ENCODE peak calls at places on chromosomes 16 and 17, in seven cellular contexts. One of them, this sample, is unnamed.
A peak's percentile ranks its signal among the peaks of the same experiment; 100 is the strongest.

GRCh38 chr16:12178251-12178990 is 201.9 kb downstream of the SNX29 start:
- DNase-seq in stimulated activated CD8-positive, alpha-beta memory T cell treated with anti-CD3 and anti-CD28 coated beads, Interleukin-4, amount 100 ng/mL, for 24 hours: no peak
- DNase-seq in MM.1S: no peak
- DNase-seq in GOT3: no peak
- DNase-seq in left cardiac atrium: peak; percentile 60
- DNase-seq in GM10248: no peak
- DNase-seq in activated CD4-positive, CD25-positive, alpha-beta regulatory T cell treated with anti-CD3 and anti-CD28 coated beads, Interleukin-2, amount 50 U/mL, for 16 hours: no peak
- DNase-seq in this sample: no peak

GRCh38 chr17:40450175-40450574 is 6.9 kb downstream of the IGFBP4 start:
- DNase-seq in stimulated activated CD8-positive, alpha-beta memory T cell treated with anti-CD3 and anti-CD28 coated beads, Interleukin-4, amount 100 ng/mL, for 24 hours: no peak
- DNase-seq in MM.1S: peak; percentile 56
- DNase-seq in GOT3: no peak
- DNase-seq in left cardiac atrium: no peak
- DNase-seq in GM10248: peak; percentile 52
- DNase-seq in activated CD4-positive, CD25-positive, alpha-beta regulatory T cell treated with anti-CD3 and anti-CD28 coated beads, Interleukin-2, amount 50 U/mL, for 16 hours: no peak
- DNase-seq in this sample: no peak

GRCh38 chr16:53052519-53053501 is at the start of gene CHD9NB:
- DNase-seq in stimulated activated CD8-positive, alpha-beta memory T cell treated with anti-CD3 and anti-CD28 coated beads, Interleukin-4, amount 100 ng/mL, for 24 hours: no peak
- DNase-seq in MM.1S: peak; percentile 44
- DNase-seq in GOT3: peak; percentile 26
- DNase-seq in left cardiac atrium: no peak
- DNase-seq in GM10248: no peak
- DNase-seq in activated CD4-positive, CD25-positive, alpha-beta regulatory T cell treated with anti-CD3 and anti-CD28 coated beads, Interleukin-2, amount 50 U/mL, for 16 hours: no peak
- DNase-seq in this sample: peak; percentile 11

GRCh38 chr17:76906463-76906862 is 38.3 kb downstream of the MGAT5B start:
- DNase-seq in stimulated activated CD8-positive, alpha-beta memory T cell treated with anti-CD3 and anti-CD28 coated beads, Interleukin-4, amount 100 ng/mL, for 24 hours: no peak
- DNase-seq in MM.1S: no peak
- DNase-seq in GOT3: no peak
- DNase-seq in left cardiac atrium: no peak
- DNase-seq in GM10248: no peak
- DNase-seq in activated CD4-positive, CD25-positive, alpha-beta regulatory T cell treated with anti-CD3 and anti-CD28 coated beads, Interleukin-2, amount 50 U/mL, for 16 hours: no peak
- DNase-seq in this sample: no peak

GRCh38 chr17:73017653-73018052 is 74.8 kb downstream of the SLC39A11 start:
- DNase-seq in stimulated activated CD8-positive, alpha-beta memory T cell treated with anti-CD3 and anti-CD28 coated beads, Interleukin-4, amount 100 ng/mL, for 24 hours: no peak
- DNase-seq in MM.1S: no peak
- DNase-seq in GOT3: no peak
- DNase-seq in left cardiac atrium: no peak
- DNase-seq in GM10248: no peak
- DNase-seq in activated CD4-positive, CD25-positive, alpha-beta regulatory T cell treated with anti-CD3 and anti-CD28 coated beads, Interleukin-2, amount 50 U/mL, for 16 hours: no peak
- DNase-seq in this sample: no peak

GRCh38 chr17:78416791-78417530 is 38.5 kb downstream of the PGS1 start:
- DNase-seq in stimulated activated CD8-positive, alpha-beta memory T cell treated with anti-CD3 and anti-CD28 coated beads, Interleukin-4, amount 100 ng/mL, for 24 hours: no peak
- DNase-seq in MM.1S: no peak
- DNase-seq in GOT3: no peak
- DNase-seq in left cardiac atrium: no peak
- DNase-seq in GM10248: no peak
- DNase-seq in activated CD4-positive, CD25-positive, alpha-beta regulatory T cell treated with anti-CD3 and anti-CD28 coated beads, Interleukin-2, amount 50 U/mL, for 16 hours: no peak
- DNase-seq in this sample: no peak

GRCh38 chr16:2214721-2214970 is at the start of gene PGP:
- DNase-seq in stimulated activated CD8-positive, alpha-beta memory T cell treated with anti-CD3 and anti-CD28 coated beads, Interleukin-4, amount 100 ng/mL, for 24 hours: no peak
- DNase-seq in MM.1S: no peak
- DNase-seq in GOT3: no peak
- DNase-seq in left cardiac atrium: no peak
- DNase-seq in GM10248: no peak
- DNase-seq in activated CD4-positive, CD25-positive, alpha-beta regulatory T cell treated with anti-CD3 and anti-CD28 coated beads, Interleukin-2, amount 50 U/mL, for 16 hours: no peak
- DNase-seq in this sample: no peak

GRCh38 chr16:11200523-11201063 is 55.4 kb downstream of the SOCS1 start:
- DNase-seq in stimulated activated CD8-positive, alpha-beta memory T cell treated with anti-CD3 and anti-CD28 coated beads, Interleukin-4, amount 100 ng/mL, for 24 hours: no peak
- DNase-seq in MM.1S: no peak
- DNase-seq in GOT3: no peak
- DNase-seq in left cardiac atrium: no peak
- DNase-seq in GM10248: no peak
- DNase-seq in activated CD4-positive, CD25-positive, alpha-beta regulatory T cell treated with anti-CD3 and anti-CD28 coated beads, Interleukin-2, amount 50 U/mL, for 16 hours: no peak
- DNase-seq in this sample: no peak

GRCh38 chr17:73616120-73616872 is 27.9 kb downstream of the SDK2 start:
- DNase-seq in stimulated activated CD8-positive, alpha-beta memory T cell treated with anti-CD3 and anti-CD28 coated beads, Interleukin-4, amount 100 ng/mL, for 24 hours: no peak
- DNase-seq in MM.1S: no peak
- DNase-seq in GOT3: no peak
- DNase-seq in left cardiac atrium: no peak
- DNase-seq in GM10248: no peak
- DNase-seq in activated CD4-positive, CD25-positive, alpha-beta regulatory T cell treated with anti-CD3 and anti-CD28 coated beads, Interleukin-2, amount 50 U/mL, for 16 hours: no peak
- DNase-seq in this sample: no peak

GRCh38 chr16:57589374-57589773 is 39.1 kb upstream of the ADGRG1 start:
- DNase-seq in stimulated activated CD8-positive, alpha-beta memory T cell treated with anti-CD3 and anti-CD28 coated beads, Interleukin-4, amount 100 ng/mL, for 24 hours: no peak
- DNase-seq in MM.1S: no peak
- DNase-seq in GOT3: no peak
- DNase-seq in left cardiac atrium: no peak
- DNase-seq in GM10248: no peak
- DNase-seq in activated CD4-positive, CD25-positive, alpha-beta regulatory T cell treated with anti-CD3 and anti-CD28 coated beads, Interleukin-2, amount 50 U/mL, for 16 hours: no peak
- DNase-seq in this sample: no peak

GRCh38 chr17:34711646-34712045 is 132.3 kb downstream of the TMEM132E start:
- DNase-seq in stimulated activated CD8-positive, alpha-beta memory T cell treated with anti-CD3 and anti-CD28 coated beads, Interleukin-4, amount 100 ng/mL, for 24 hours: no peak
- DNase-seq in MM.1S: no peak
- DNase-seq in GOT3: no peak
- DNase-seq in left cardiac atrium: no peak
- DNase-seq in GM10248: no peak
- DNase-seq in activated CD4-positive, CD25-positive, alpha-beta regulatory T cell treated with anti-CD3 and anti-CD28 coated beads, Interleukin-2, amount 50 U/mL, for 16 hours: no peak
- DNase-seq in this sample: no peak

GRCh38 chr16:56238188-56238587 is 46.9 kb downstream of the GNAO1 start:
- DNase-seq in stimulated activated CD8-positive, alpha-beta memory T cell treated with anti-CD3 and anti-CD28 coated beads, Interleukin-4, amount 100 ng/mL, for 24 hours: no peak
- DNase-seq in MM.1S: no peak
- DNase-seq in GOT3: no peak
- DNase-seq in left cardiac atrium: no peak
- DNase-seq in GM10248: no peak
- DNase-seq in activated CD4-positive, CD25-positive, alpha-beta regulatory T cell treated with anti-CD3 and anti-CD28 coated beads, Interleukin-2, amount 50 U/mL, for 16 hours: no peak
- DNase-seq in this sample: no peak

GRCh38 chr17:63819131-63819530 is 8.1 kb upstream of the PSMC5 start:
- DNase-seq in stimulated activated CD8-positive, alpha-beta memory T cell treated with anti-CD3 and anti-CD28 coated beads, Interleukin-4, amount 100 ng/mL, for 24 hours: no peak
- DNase-seq in MM.1S: no peak
- DNase-seq in GOT3: no peak
- DNase-seq in left cardiac atrium: no peak
- DNase-seq in GM10248: no peak
- DNase-seq in activated CD4-positive, CD25-positive, alpha-beta regulatory T cell treated with anti-CD3 and anti-CD28 coated beads, Interleukin-2, amount 50 U/mL, for 16 hours: no peak
- DNase-seq in this sample: no peak

GRCh38 chr16:69417537-69418199 is 6.8 kb upstream of the CYB5B start:
- DNase-seq in stimulated activated CD8-positive, alpha-beta memory T cell treated with anti-CD3 and anti-CD28 coated beads, Interleukin-4, amount 100 ng/mL, for 24 hours: no peak
- DNase-seq in MM.1S: no peak
- DNase-seq in GOT3: no peak
- DNase-seq in left cardiac atrium: no peak
- DNase-seq in GM10248: no peak
- DNase-seq in activated CD4-positive, CD25-positive, alpha-beta regulatory T cell treated with anti-CD3 and anti-CD28 coated beads, Interleukin-2, amount 50 U/mL, for 16 hours: no peak
- DNase-seq in this sample: no peak

GRCh38 chr16:31138621-31139578 is 3.4 kb upstream of the PRSS8 start:
- DNase-seq in stimulated activated CD8-positive, alpha-beta memory T cell treated with anti-CD3 and anti-CD28 coated beads, Interleukin-4, amount 100 ng/mL, for 24 hours: no peak
- DNase-seq in MM.1S: no peak
- DNase-seq in GOT3: no peak
- DNase-seq in left cardiac atrium: peak; percentile 68
- DNase-seq in GM10248: no peak
- DNase-seq in activated CD4-positive, CD25-positive, alpha-beta regulatory T cell treated with anti-CD3 and anti-CD28 coated beads, Interleukin-2, amount 50 U/mL, for 16 hours: no peak
- DNase-seq in this sample: peak; percentile 64

GRCh38 chr17:67281053-67281452 is 36.1 kb upstream of the HELZ start:
- DNase-seq in stimulated activated CD8-positive, alpha-beta memory T cell treated with anti-CD3 and anti-CD28 coated beads, Interleukin-4, amount 100 ng/mL, for 24 hours: no peak
- DNase-seq in MM.1S: no peak
- DNase-seq in GOT3: no peak
- DNase-seq in left cardiac atrium: no peak
- DNase-seq in GM10248: no peak
- DNase-seq in activated CD4-positive, CD25-positive, alpha-beta regulatory T cell treated with anti-CD3 and anti-CD28 coated beads, Interleukin-2, amount 50 U/mL, for 16 hours: no peak
- DNase-seq in this sample: no peak

GRCh38 chr17:82241926-82242697 is 13.3 kb downstream of the SLC16A3 start:
- DNase-seq in stimulated activated CD8-positive, alpha-beta memory T cell treated with anti-CD3 and anti-CD28 coated beads, Interleukin-4, amount 100 ng/mL, for 24 hours: no peak
- DNase-seq in MM.1S: no peak
- DNase-seq in GOT3: no peak
- DNase-seq in left cardiac atrium: no peak
- DNase-seq in GM10248: no peak
- DNase-seq in activated CD4-positive, CD25-positive, alpha-beta regulatory T cell treated with anti-CD3 and anti-CD28 coated beads, Interleukin-2, amount 50 U/mL, for 16 hours: no peak
- DNase-seq in this sample: no peak

GRCh38 chr17:31417051-31417792 is 25.7 kb downstream of the RAB11FIP4 start:
- DNase-seq in stimulated activated CD8-positive, alpha-beta memory T cell treated with anti-CD3 and anti-CD28 coated beads, Interleukin-4, amount 100 ng/mL, for 24 hours: no peak
- DNase-seq in MM.1S: no peak
- DNase-seq in GOT3: no peak
- DNase-seq in left cardiac atrium: no peak
- DNase-seq in GM10248: no peak
- DNase-seq in activated CD4-positive, CD25-positive, alpha-beta regulatory T cell treated with anti-CD3 and anti-CD28 coated beads, Interleukin-2, amount 50 U/mL, for 16 hours: no peak
- DNase-seq in this sample: no peak

GRCh38 chr17:74424658-74425057 is 7.2 kb upstream of the GPRC5C start:
- DNase-seq in stimulated activated CD8-positive, alpha-beta memory T cell treated with anti-CD3 and anti-CD28 coated beads, Interleukin-4, amount 100 ng/mL, for 24 hours: no peak
- DNase-seq in MM.1S: no peak
- DNase-seq in GOT3: no peak
- DNase-seq in left cardiac atrium: no peak
- DNase-seq in GM10248: no peak
- DNase-seq in activated CD4-positive, CD25-positive, alpha-beta regulatory T cell treated with anti-CD3 and anti-CD28 coated beads, Interleukin-2, amount 50 U/mL, for 16 hours: no peak
- DNase-seq in this sample: no peak

GRCh38 chr16:82169861-82170845 is at the start of gene MPHOSPH6:
- DNase-seq in stimulated activated CD8-positive, alpha-beta memory T cell treated with anti-CD3 and anti-CD28 coated beads, Interleukin-4, amount 100 ng/mL, for 24 hours: peak; percentile 89
- DNase-seq in MM.1S: peak; percentile 88
- DNase-seq in GOT3: peak; percentile 66
- DNase-seq in left cardiac atrium: peak; percentile 94
- DNase-seq in GM10248: peak; percentile 95
- DNase-seq in activated CD4-positive, CD25-positive, alpha-beta regulatory T cell treated with anti-CD3 and anti-CD28 coated beads, Interleukin-2, amount 50 U/mL, for 16 hours: peak; percentile 77
- DNase-seq in this sample: peak; percentile 54

GRCh38 chr16:57999366-57999970 is 1.0 kb downstream of the ZNF319 start:
- DNase-seq in stimulated activated CD8-positive, alpha-beta memory T cell treated with anti-CD3 and anti-CD28 coated beads, Interleukin-4, amount 100 ng/mL, for 24 hours: no peak
- DNase-seq in MM.1S: peak; percentile 36
- DNase-seq in GOT3: no peak
- DNase-seq in left cardiac atrium: no peak
- DNase-seq in GM10248: no peak
- DNase-seq in activated CD4-positive, CD25-positive, alpha-beta regulatory T cell treated with anti-CD3 and anti-CD28 coated beads, Interleukin-2, amount 50 U/mL, for 16 hours: no peak
- DNase-seq in this sample: no peak

This sample was measured in thoracic aorta.